ENCODE peak calls at places on chromosome 22, in six cellular contexts. K is psoas muscle, W is mucosa of descending colon, Y is nephron progenitor cell, T is uterus, M is GM12865. H is an unnamed sample.

GRCh38 chr22:26835929-26836528 is 178.6 kb downstream of the MIAT start:
- DNase-seq in K (no peak), W (peak), Y (peak), T (peak), M (peak), H (no peak)

GRCh38 chr22:26548984-26549383 is 36.7 kb upstream of the TFIP11 start:
- DNase-seq in K (no peak), W (no peak), Y (no peak), T (no peak), M (no peak), H (no peak)

GRCh38 chr22:36858156-36858555 is 2.6 kb upstream of the NCF4 start:
- DNase-seq in K (no peak), W (no peak), Y (no peak), T (no peak), M (no peak), H (no peak)

GRCh38 chr22:48071305-48071704 is 1308.9 kb downstream of the TBC1D22A start:
- DNase-seq in K (no peak), W (no peak), Y (no peak), T (no peak), M (no peak), H (no peak)

GRCh38 chr22:42645938-42646568 is 3.1 kb downstream of the CYB5R3 start:
- DNase-seq in K (no peak), W (peak), Y (no peak), T (no peak), M (no peak), H (no peak)

GRCh38 chr22:29503811-29504372 is 23.9 kb downstream of the NEFH start:
- DNase-seq in K (no peak), W (no peak), Y (no peak), T (peak), M (no peak), H (peak)

GRCh38 chr22:37273126-37273845 is 9.0 kb upstream of the CYTH4 start:
- DNase-seq in K (no peak), W (no peak), Y (no peak), T (no peak), M (peak), H (no peak)

GRCh38 chr22:26593763-26594162 is 3.8 kb upstream of the TPST2 start:
- DNase-seq in K (no peak), W (no peak), Y (no peak), T (no peak), M (no peak), H (no peak)

GRCh38 chr22:38489142-38489541 is 17.0 kb downstream of the DDX17 start:
- DNase-seq in K (no peak), W (no peak), Y (no peak), T (no peak), M (no peak), H (no peak)

GRCh38 chr22:42949159-42949558 is 65.8 kb downstream of the PACSIN2 start:
- DNase-seq in K (peak), W (no peak), Y (no peak), T (no peak), M (no peak), H (no peak)

GRCh38 chr22:23270212-23270733 is 90.0 kb downstream of the BCR start:
- DNase-seq in K (no peak), W (no peak), Y (no peak), T (no peak), M (no peak), H (no peak)
- TF ChIP-seq CTCF in K (no peak), W (no peak), Y (peak), T (no peak), M (no peak), H (no peak)

GRCh38 chr22:31732089-31732829 is 17.7 kb downstream of the PRR14L start:
- DNase-seq in K (no peak), W (no peak), Y (no peak), T (no peak), M (no peak), H (no peak)

GRCh38 chr22:31733580-31734079 is 16.3 kb downstream of the PRR14L start:
- DNase-seq in K (no peak), W (no peak), Y (no peak), T (no peak), M (no peak), H (no peak)

GRCh38 chr22:31728857-31729256 is 21.1 kb downstream of the PRR14L start:
- DNase-seq in K (no peak), W (no peak), Y (no peak), T (no peak), M (no peak), H (no peak)

GRCh38 chr22:31726692-31727091 is 23.2 kb downstream of the PRR14L start:
- DNase-seq in K (no peak), W (no peak), Y (no peak), T (no peak), M (no peak), H (no peak)

DNA sequence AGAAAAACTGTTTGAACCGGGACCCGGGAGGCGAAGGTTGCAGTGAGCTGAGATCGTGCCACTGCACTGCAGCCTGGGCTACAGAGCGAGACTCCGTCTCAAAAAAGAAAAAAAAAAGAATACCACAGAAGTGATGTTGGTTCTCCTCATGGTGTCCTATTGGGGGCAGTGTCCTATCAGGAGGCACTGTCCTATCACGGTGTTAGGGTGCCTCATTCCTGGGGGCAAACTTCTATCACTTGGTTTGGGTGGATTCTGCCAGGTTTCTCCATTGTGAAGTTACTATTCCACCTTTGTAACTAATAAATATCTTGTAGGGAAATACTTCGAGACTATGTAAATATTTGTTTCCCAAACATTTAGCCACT is 19.6 kb downstream of the PRR14L start:
- DNase-seq in K (no peak), W (no peak), Y (no peak), T (no peak), M (no peak), H (no peak)
- TF ChIP-seq CTCF in K (no peak), W (no peak), Y (no peak), T (no peak), M (no peak), H (no peak)

DNA sequence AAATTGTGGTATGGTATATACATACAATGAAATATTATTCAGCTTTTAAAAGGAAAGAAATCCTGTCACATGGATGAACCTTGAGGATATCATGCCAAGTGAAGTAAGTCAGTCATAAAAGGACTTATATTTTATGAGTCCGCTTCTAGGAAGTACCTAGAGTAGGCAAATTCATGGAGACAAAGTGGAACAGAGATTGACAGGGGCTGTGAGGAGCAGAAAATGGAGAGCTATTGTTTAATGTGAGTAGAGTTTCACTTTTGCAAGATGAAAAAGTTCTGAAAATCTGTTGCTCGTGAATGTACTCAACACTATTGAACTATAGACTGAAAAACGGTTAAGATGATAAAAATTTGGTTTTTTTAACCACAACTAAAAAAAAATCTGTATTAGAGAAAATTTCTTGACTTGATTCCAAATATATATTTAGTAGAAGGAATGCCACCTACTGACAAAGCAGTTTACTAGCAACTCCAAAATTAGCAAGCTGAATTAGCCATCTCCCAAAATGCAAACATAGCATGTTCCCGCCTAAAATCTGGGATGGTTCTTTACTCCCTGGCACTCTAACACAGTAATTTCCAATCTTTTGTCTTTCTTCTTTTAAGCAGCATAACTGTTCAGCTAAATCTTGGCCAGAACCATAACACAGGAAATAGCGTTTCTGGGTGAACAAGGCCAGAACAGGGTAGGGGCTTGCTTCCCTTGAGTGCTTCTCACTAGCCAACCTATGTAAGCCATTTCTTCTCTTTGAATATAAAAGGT is 1.5 kb downstream of the UFD1 start:
- DNase-seq in K (no peak), W (no peak), Y (no peak), T (no peak), M (peak), H (no peak)
- TF ChIP-seq CTCF in K (no peak), W (no peak), Y (no peak), T (no peak), M (no peak), H (no peak)

DNA sequence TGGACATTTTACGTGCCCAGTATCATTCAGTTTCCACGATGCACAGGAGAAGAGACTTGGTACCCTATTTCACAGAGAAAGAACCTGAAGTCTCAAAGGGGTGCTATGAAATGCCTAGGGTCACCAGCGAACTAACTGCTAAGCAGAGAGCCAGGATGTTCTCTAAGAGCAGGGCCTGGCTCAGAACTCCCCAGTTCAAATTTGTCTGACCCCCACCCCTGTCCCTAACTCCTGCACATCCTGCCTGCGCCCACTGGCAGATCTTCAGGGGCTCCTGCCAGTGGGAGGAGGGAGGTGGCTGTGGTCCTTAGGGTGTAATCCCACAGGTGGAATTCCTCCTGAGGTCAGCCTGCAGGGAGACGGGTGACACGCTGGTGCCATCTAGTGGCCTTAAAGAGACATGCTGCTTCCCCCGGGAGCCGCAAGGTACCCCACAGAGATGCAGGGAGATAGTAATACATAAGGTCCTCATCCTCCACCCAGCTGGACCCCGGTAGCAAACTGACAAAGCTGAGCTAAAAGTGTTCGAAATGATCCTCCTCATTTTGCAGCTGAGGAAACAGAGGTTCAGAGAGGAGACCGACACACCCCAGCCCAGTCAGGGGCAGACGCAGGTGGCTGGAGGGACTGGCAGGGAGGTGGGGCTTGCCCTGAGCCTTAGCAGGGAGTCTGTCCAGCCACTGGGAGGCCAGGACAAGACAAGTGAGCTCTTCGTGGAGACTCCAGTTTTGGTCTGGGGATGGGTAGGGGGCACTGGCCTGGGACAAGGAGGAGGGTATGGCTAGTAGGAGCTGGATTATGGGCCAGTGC is 34.1 kb downstream of the MB start:
- DNase-seq in K (peak), W (peak), Y (peak), T (peak), M (peak), H (peak)
- TF ChIP-seq CTCF in K (peak), W (peak), Y (peak), T (peak), M (peak), H (peak)